ENCODE peak calls at places on chromosomes 12 and 14, in seven cellular contexts. One of them, this sample, is unnamed.

GRCh38 chr14:76274324-76274723 is 101.6 kb upstream of the ESRRB start:
- DNase-seq in activated T-cell treated with anti-CD3 and anti-CD28 coated beads for 1 hour: no peak
- DNase-seq in left kidney: peak
- DNase-seq in IMR-90: no peak
- DNase-seq in cardiac muscle cell: no peak
- DNase-seq in psoas muscle: no peak
- DNase-seq in AG20443: no peak
- DNase-seq in this sample: no peak

GRCh38 chr12:52776913-52777395 is at the start of gene KRT76:
- DNase-seq in IMR-90: no peak
- DNase-seq in cardiac muscle cell: no peak
- DNase-seq in psoas muscle: no peak
- DNase-seq in AG20443: no peak
- DNase-seq in activated T-cell treated with anti-CD3 and anti-CD28 coated beads for 1 hour: no peak
- DNase-seq in left kidney: no peak
- DNase-seq in this sample: no peak

GRCh38 chr14:105281354-105282097 is 19.3 kb downstream of the BRF1 start:
- DNase-seq in activated T-cell treated with anti-CD3 and anti-CD28 coated beads for 1 hour: no peak
- DNase-seq in left kidney: peak
- DNase-seq in AG20443: peak
- DNase-seq in IMR-90: peak
- DNase-seq in psoas muscle: no peak
- DNase-seq in cardiac muscle cell: peak
- DNase-seq in this sample: peak

GRCh38 chr12:5748027-5748426 is 197.0 kb downstream of the ANO2 start:
- DNase-seq in psoas muscle: no peak
- DNase-seq in AG20443: no peak
- DNase-seq in activated T-cell treated with anti-CD3 and anti-CD28 coated beads for 1 hour: no peak
- DNase-seq in left kidney: no peak
- DNase-seq in IMR-90: no peak
- DNase-seq in cardiac muscle cell: no peak
- DNase-seq in this sample: no peak

GRCh38 chr14:85415015-85415712 is 114.8 kb upstream of the FLRT2 start:
- DNase-seq in IMR-90: peak
- DNase-seq in AG20443: peak
- DNase-seq in cardiac muscle cell: peak
- DNase-seq in psoas muscle: peak
- DNase-seq in left kidney: peak
- DNase-seq in activated T-cell treated with anti-CD3 and anti-CD28 coated beads for 1 hour: no peak
- DNase-seq in this sample: peak

GRCh38 chr12:50006266-50006665 is 19.0 kb downstream of the RACGAP1 start:
- DNase-seq in left kidney: no peak
- DNase-seq in activated T-cell treated with anti-CD3 and anti-CD28 coated beads for 1 hour: no peak
- DNase-seq in AG20443: no peak
- DNase-seq in cardiac muscle cell: no peak
- DNase-seq in IMR-90: no peak
- DNase-seq in psoas muscle: no peak
- DNase-seq in this sample: no peak

GRCh38 chr12:6871052-6871957 is 1.8 kb downstream of the SPSB2 start:
- DNase-seq in cardiac muscle cell: peak
- DNase-seq in IMR-90: no peak
- DNase-seq in activated T-cell treated with anti-CD3 and anti-CD28 coated beads for 1 hour: no peak
- DNase-seq in AG20443: peak
- DNase-seq in psoas muscle: no peak
- DNase-seq in left kidney: peak
- DNase-seq in this sample: peak

GRCh38 chr12:124480469-124481256 is 86.7 kb downstream of the NCOR2 start:
- DNase-seq in left kidney: peak
- DNase-seq in activated T-cell treated with anti-CD3 and anti-CD28 coated beads for 1 hour: no peak
- DNase-seq in cardiac muscle cell: peak
- DNase-seq in AG20443: peak
- DNase-seq in IMR-90: peak
- DNase-seq in psoas muscle: peak
- DNase-seq in this sample: peak

GRCh38 chr12:77559400-77560074 is 271.2 kb upstream of the NAV3 start:
- DNase-seq in cardiac muscle cell: no peak
- DNase-seq in AG20443: no peak
- DNase-seq in left kidney: no peak
- DNase-seq in psoas muscle: no peak
- DNase-seq in activated T-cell treated with anti-CD3 and anti-CD28 coated beads for 1 hour: no peak
- DNase-seq in IMR-90: no peak
- DNase-seq in this sample: no peak

GRCh38 chr14:101183376-101184103 is 280.0 kb upstream of the RTL1 start:
- DNase-seq in activated T-cell treated with anti-CD3 and anti-CD28 coated beads for 1 hour: no peak
- DNase-seq in AG20443: peak
- DNase-seq in left kidney: peak
- DNase-seq in IMR-90: no peak
- DNase-seq in cardiac muscle cell: peak
- DNase-seq in psoas muscle: no peak
- DNase-seq in this sample: no peak

GRCh38 chr12:46609281-46609623 is 216.5 kb downstream of the SLC38A4 start:
- DNase-seq in IMR-90: no peak
- DNase-seq in AG20443: no peak
- DNase-seq in activated T-cell treated with anti-CD3 and anti-CD28 coated beads for 1 hour: no peak
- DNase-seq in cardiac muscle cell: no peak
- DNase-seq in psoas muscle: no peak
- DNase-seq in left kidney: no peak
- DNase-seq in this sample: no peak

GRCh38 chr12:120368789-120369475 is at the start of gene MSI1:
- DNase-seq in left kidney: peak
- DNase-seq in AG20443: peak
- DNase-seq in IMR-90: no peak
- DNase-seq in psoas muscle: no peak
- DNase-seq in cardiac muscle cell: no peak
- DNase-seq in activated T-cell treated with anti-CD3 and anti-CD28 coated beads for 1 hour: no peak
- DNase-seq in this sample: no peak

GRCh38 chr12:18275974-18276373 is 14.7 kb downstream of the PIK3C2G start:
- DNase-seq in cardiac muscle cell: no peak
- DNase-seq in psoas muscle: no peak
- DNase-seq in left kidney: peak
- DNase-seq in IMR-90: peak
- DNase-seq in activated T-cell treated with anti-CD3 and anti-CD28 coated beads for 1 hour: no peak
- DNase-seq in AG20443: no peak
- DNase-seq in this sample: no peak

GRCh38 chr12:106188249-106188648 is 49.5 kb upstream of the NUAK1 start:
- DNase-seq in IMR-90: no peak
- DNase-seq in AG20443: no peak
- DNase-seq in psoas muscle: no peak
- DNase-seq in left kidney: peak
- DNase-seq in cardiac muscle cell: no peak
- DNase-seq in activated T-cell treated with anti-CD3 and anti-CD28 coated beads for 1 hour: no peak
- DNase-seq in this sample: no peak

GRCh38 chr14:76848879-76849278 is 22.7 kb downstream of the LRRC74A start:
- DNase-seq in left kidney: peak
- DNase-seq in psoas muscle: no peak
- DNase-seq in activated T-cell treated with anti-CD3 and anti-CD28 coated beads for 1 hour: no peak
- DNase-seq in cardiac muscle cell: no peak
- DNase-seq in AG20443: no peak
- DNase-seq in IMR-90: no peak
- DNase-seq in this sample: no peak

GRCh38 chr14:51581017-51581881 is 70.5 kb upstream of the FRMD6 start:
- DNase-seq in activated T-cell treated with anti-CD3 and anti-CD28 coated beads for 1 hour: no peak
- DNase-seq in AG20443: peak
- DNase-seq in psoas muscle: no peak
- DNase-seq in left kidney: no peak
- DNase-seq in IMR-90: peak
- DNase-seq in cardiac muscle cell: peak
- DNase-seq in this sample: peak

GRCh38 chr14:64997108-64997794 is 10.6 kb downstream of the FNTB start:
- DNase-seq in AG20443: no peak
- DNase-seq in IMR-90: no peak
- DNase-seq in left kidney: no peak
- DNase-seq in cardiac muscle cell: no peak
- DNase-seq in psoas muscle: no peak
- DNase-seq in activated T-cell treated with anti-CD3 and anti-CD28 coated beads for 1 hour: no peak
- DNase-seq in this sample: no peak

GRCh38 chr12:572532-572899 is 90.7 kb downstream of the NINJ2 start:
- DNase-seq in AG20443: no peak
- DNase-seq in left kidney: no peak
- DNase-seq in activated T-cell treated with anti-CD3 and anti-CD28 coated beads for 1 hour: no peak
- DNase-seq in cardiac muscle cell: no peak
- DNase-seq in IMR-90: peak
- DNase-seq in psoas muscle: no peak
- DNase-seq in this sample: peak

GRCh38 chr12:64572241-64572640 is 38.1 kb upstream of the RASSF3 start:
- DNase-seq in psoas muscle: no peak
- DNase-seq in left kidney: no peak
- DNase-seq in AG20443: no peak
- DNase-seq in IMR-90: no peak
- DNase-seq in activated T-cell treated with anti-CD3 and anti-CD28 coated beads for 1 hour: no peak
- DNase-seq in cardiac muscle cell: no peak
- DNase-seq in this sample: no peak

GRCh38 chr14:35285991-35286564 is 6.1 kb upstream of the PSMA6 start:
- DNase-seq in IMR-90: no peak
- DNase-seq in left kidney: no peak
- DNase-seq in cardiac muscle cell: no peak
- DNase-seq in AG20443: no peak
- DNase-seq in activated T-cell treated with anti-CD3 and anti-CD28 coated beads for 1 hour: no peak
- DNase-seq in psoas muscle: no peak
- DNase-seq in this sample: no peak

GRCh38 chr14:54050759-54051158 is 94.1 kb upstream of the BMP4 start:
- DNase-seq in cardiac muscle cell: no peak
- DNase-seq in AG20443: no peak
- DNase-seq in activated T-cell treated with anti-CD3 and anti-CD28 coated beads for 1 hour: no peak
- DNase-seq in psoas muscle: no peak
- DNase-seq in IMR-90: no peak
- DNase-seq in left kidney: no peak
- DNase-seq in this sample: no peak

GRCh38 chr14:75689012-75689411 is 28.0 kb downstream of the TTLL5 start:
- DNase-seq in cardiac muscle cell: peak
- DNase-seq in psoas muscle: peak
- DNase-seq in IMR-90: peak
- DNase-seq in activated T-cell treated with anti-CD3 and anti-CD28 coated beads for 1 hour: no peak
- DNase-seq in AG20443: peak
- DNase-seq in left kidney: peak
- DNase-seq in this sample: peak

GRCh38 chr12:3538691-3539030 is 47.7 kb downstream of the PRMT8 start:
- DNase-seq in activated T-cell treated with anti-CD3 and anti-CD28 coated beads for 1 hour: no peak
- DNase-seq in AG20443: no peak
- DNase-seq in left kidney: peak
- DNase-seq in cardiac muscle cell: no peak
- DNase-seq in IMR-90: no peak
- DNase-seq in psoas muscle: no peak
- DNase-seq in this sample: no peak

GRCh38 chr12:1347294-1347693 is 247.1 kb downstream of the FBXL14 start:
- DNase-seq in IMR-90: no peak
- DNase-seq in cardiac muscle cell: no peak
- DNase-seq in psoas muscle: no peak
- DNase-seq in activated T-cell treated with anti-CD3 and anti-CD28 coated beads for 1 hour: no peak
- DNase-seq in AG20443: no peak
- DNase-seq in left kidney: no peak
- DNase-seq in this sample: no peak

GRCh38 chr12:56150563-56150962 is 1.8 kb upstream of the MYL6B start:
- DNase-seq in activated T-cell treated with anti-CD3 and anti-CD28 coated beads for 1 hour: no peak
- DNase-seq in psoas muscle: no peak
- DNase-seq in left kidney: no peak
- DNase-seq in IMR-90: peak
- DNase-seq in cardiac muscle cell: peak
- DNase-seq in AG20443: no peak
- DNase-seq in this sample: peak

GRCh38 chr12:108821407-108822397 is 35.7 kb downstream of the SSH1 start:
- DNase-seq in activated T-cell treated with anti-CD3 and anti-CD28 coated beads for 1 hour: no peak
- DNase-seq in left kidney: no peak
- DNase-seq in AG20443: no peak
- DNase-seq in psoas muscle: no peak
- DNase-seq in cardiac muscle cell: peak
- DNase-seq in IMR-90: peak
- DNase-seq in this sample: peak

GRCh38 chr12:19234171-19234704 is 104.7 kb downstream of the PLEKHA5 start:
- DNase-seq in cardiac muscle cell: peak
- DNase-seq in AG20443: no peak
- DNase-seq in left kidney: peak
- DNase-seq in IMR-90: peak
- DNase-seq in activated T-cell treated with anti-CD3 and anti-CD28 coated beads for 1 hour: no peak
- DNase-seq in psoas muscle: no peak
- DNase-seq in this sample: peak

GRCh38 chr12:6765634-6766581 is at the start of gene PTMS:
- DNase-seq in cardiac muscle cell: peak
- DNase-seq in left kidney: peak
- DNase-seq in IMR-90: peak
- DNase-seq in psoas muscle: peak
- DNase-seq in activated T-cell treated with anti-CD3 and anti-CD28 coated beads for 1 hour: no peak
- DNase-seq in AG20443: peak
- DNase-seq in this sample: peak